ENCODE peak calls at places on chromosome X, in four cellular contexts. O, M, F and Z are unnamed samples.

GRCh38 chrX:40094041-40094899 is 3.5 kb downstream of the BCOR start:
- DNase-seq in F (no peak), M (no peak), O (no peak), Z (no peak)

GRCh38 chrX:8815460-8816065 is 14.4 kb upstream of the FAM9A start:
- DNase-seq in M (no peak), O (no peak), F (peak), Z (no peak)

GRCh38 chrX:116239944-116240391 is 69.4 kb downstream of the AGTR2 start:
- DNase-seq in O (no peak), F (no peak), M (no peak), Z (no peak)

GRCh38 chrX:13194291-13195103 is 125.4 kb downstream of the ATXN3L start:
- DNase-seq in O (no peak), F (no peak), M (no peak), Z (no peak)

GRCh38 chrX:54182194-54182863 is 725 bp downstream of the FAM120C start:
- DNase-seq in O (peak), F (peak), M (peak), Z (peak)

GRCh38 chrX:153970398-153971123 is 1.1 kb downstream of the HCFC1 start:
- DNase-seq in M (no peak), O (no peak), F (no peak), Z (peak)

GRCh38 chrX:109372716-109373115 is 109.2 kb downstream of the GUCY2F start:
- DNase-seq in O (no peak), M (no peak), F (no peak), Z (no peak)

GRCh38 chrX:121649414-121649813 is 602.0 kb downstream of the GLUD2 start:
- DNase-seq in F (no peak), M (no peak), O (no peak), Z (no peak)

GRCh38 chrX:30488092-30488491 is 89.5 kb downstream of the TASL start:
- DNase-seq in M (no peak), O (no peak), F (no peak), Z (no peak)

GRCh38 chrX:115616943-115617563 is 56.1 kb downstream of the PLS3 start:
- DNase-seq in M (no peak), O (no peak), F (no peak), Z (no peak)

GRCh38 chrX:9293051-9293496 is 171.8 kb upstream of the TBL1X start:
- DNase-seq in F (no peak), M (no peak), O (no peak), Z (no peak)

GRCh38 chrX:102712216-102712966 is at the start of gene GPRASP2:
- DNase-seq in F (no peak), O (no peak), M (no peak), Z (no peak)

GRCh38 chrX:4655743-4656142 is 942.3 kb upstream of the PRKX start:
- DNase-seq in O (no peak), F (no peak), M (no peak), Z (no peak)

GRCh38 chrX:2689773-2690666 is 1.1 kb upstream of the CD99 start:
- DNase-seq in O (no peak), M (no peak), F (no peak), Z (no peak)

GRCh38 chrX:10526442-10526841 is 93.9 kb downstream of the MID1 start:
- DNase-seq in M (no peak), O (no peak), F (no peak), Z (no peak)

GRCh38 chrX:148204195-148204594 is 223.1 kb downstream of the FMR1NB start:
- DNase-seq in O (no peak), F (no peak), M (no peak), Z (no peak)

GRCh38 chrX:46979340-46979739 is 67.1 kb downstream of the JADE3 start:
- DNase-seq in O (no peak), F (no peak), M (no peak), Z (no peak)

GRCh38 chrX:11351375-11352295 is 58.4 kb downstream of the AMELX start:
- DNase-seq in F (no peak), O (no peak), M (no peak), Z (no peak)

GRCh38 chrX:45518552-45518951 is 317.9 kb upstream of the DIPK2B start:
- DNase-seq in O (no peak), F (no peak), M (no peak), Z (no peak)

GRCh38 chrX:30910124-30910860 is 21.2 kb upstream of the TAB3 start:
- DNase-seq in O (no peak), M (no peak), F (no peak), Z (no peak)

GRCh38 chrX:63809158-63809557 is 24.1 kb upstream of the ARHGEF9 start:
- DNase-seq in F (no peak), O (no peak), M (no peak), Z (no peak)

GRCh38 chrX:111244238-111244750 is 26.0 kb downstream of the CAPN6 start:
- DNase-seq in M (no peak), O (no peak), F (no peak), Z (no peak)

GRCh38 chrX:22577181-22577580 is 304.5 kb downstream of the CBLL2 start:
- DNase-seq in O (no peak), M (no peak), F (no peak), Z (no peak)

GRCh38 chrX:110316351-110317078 is 1.4 kb downstream of the AMMECR1 start:
- DNase-seq in O (no peak), M (no peak), F (no peak), Z (no peak)

GRCh38 chrX:105211051-105211575 is 9.4 kb downstream of the TEX13A start:
- DNase-seq in O (no peak), F (no peak), M (no peak), Z (no peak)

GRCh38 chrX:46713672-46714487 is 45.0 kb downstream of the SLC9A7 start:
- DNase-seq in F (no peak), O (no peak), M (no peak), Z (no peak)

GRCh38 chrX:152913354-152913753 is 15.5 kb downstream of the ZNF185 start:
- DNase-seq in O (no peak), M (no peak), F (no peak), Z (no peak)

GRCh38 chrX:75603833-75604232 is 81.0 kb upstream of the ZDHHC15 start:
- DNase-seq in M (no peak), F (no peak), O (no peak), Z (no peak)

GRCh38 chrX:24860140-24860539 is 155.6 kb downstream of the ARX start:
- DNase-seq in O (no peak), F (no peak), M (no peak), Z (no peak)

GRCh38 chrX:20205927-20206708 is 60.6 kb downstream of the RPS6KA3 start:
- DNase-seq in O (no peak), M (no peak), F (no peak), Z (no peak)

GRCh38 chrX:118773782-118774181 is 46.4 kb downstream of the IL13RA1 start:
- DNase-seq in F (no peak), O (no peak), M (no peak), Z (no peak)

GRCh38 chrX:24264383-24264782 is 49.5 kb downstream of the SUPT20HL2 start:
- DNase-seq in M (no peak), O (no peak), F (no peak), Z (no peak)

GRCh38 chrX:132336172-132336571 is 116.9 kb upstream of the RAP2C start:
- DNase-seq in F (no peak), M (no peak), O (no peak), Z (no peak)

GRCh38 chrX:129925305-129926092 is 19.5 kb downstream of the UTP14A start:
- DNase-seq in F (peak), O (no peak), M (peak), Z (peak)

GRCh38 chrX:16212436-16212835 is 45.2 kb downstream of the MAGEB17 start:
- DNase-seq in M (no peak), F (no peak), O (no peak), Z (no peak)

GRCh38 chrX:115560211-115560977 is 580 bp upstream of the PLS3 start:
- DNase-seq in F (no peak), M (no peak), O (no peak), Z (no peak)

GRCh38 chrX:21745756-21746155 is 12.2 kb downstream of the SMPX start:
- DNase-seq in O (no peak), M (no peak), F (peak), Z (peak)

GRCh38 chrX:1418901-1419544 is 27.1 kb upstream of the SLC25A6 start:
- DNase-seq in M (no peak), O (no peak), F (no peak), Z (no peak)

GRCh38 chrX:97563531-97564133 is 679.9 kb downstream of the RPA4 start:
- DNase-seq in O (peak), M (no peak), F (peak), Z (peak)

GRCh38 chrX:128518508-128518907 is 466.3 kb upstream of the ACTRT1 start:
- DNase-seq in O (no peak), F (no peak), M (no peak), Z (no peak)